ENCODE peak calls at places on chromosome 1, in nine cellular contexts. V is HuH-7.5; H is GM10248; G is RWPE1; I is nephron progenitor cell; F is NT2/D1; K is DMS153; X is activated T-helper 1 cell treated with anti-CD3 and anti-CD28 coated beads, Interleukin-12 subunit alpha, Interleukin-12 subunit beta, Interleukin-2, Interleukin-4 antibody, amounts not matched to agents 30 ng/mL and 10 ng/mL and 1 ng/mL, durations not matched to agents 14 hours and 24 hours and 36 hours; O is brain microvascular endothelial cell. U is an unnamed sample.

GRCh38 chr1:181090653-181091126 is 2.2 kb downstream of the IER5 start:
- DNase-seq in O (no peak), G (no peak), I (no peak), F (no peak), K (no peak), H (no peak), V (no peak), X (peak), U (no peak)

GRCh38 chr1:233025566-233025965 is 75.2 kb downstream of the NTPCR start:
- DNase-seq in X (no peak), K (no peak), V (no peak), F (no peak), G (peak), H (no peak), O (no peak), I (no peak), U (no peak)

GRCh38 chr1:220221670-220222069 is 50.6 kb downstream of the RAB3GAP2 start:
- DNase-seq in X (no peak), V (no peak), I (no peak), O (no peak), H (no peak), K (peak), F (no peak), G (no peak), U (no peak)

GRCh38 chr1:99945174-99945573 is 24.6 kb upstream of the SLC35A3 start:
- DNase-seq in F (no peak), X (no peak), I (no peak), G (no peak), K (no peak), O (no peak), H (no peak), V (no peak), U (no peak)

GRCh38 chr1:117828206-117828605 is 101.2 kb downstream of the GDAP2 start:
- DNase-seq in I (no peak), V (no peak), K (no peak), F (no peak), O (peak), H (no peak), X (no peak), G (no peak), U (no peak)

GRCh38 chr1:36988311-36988710 is 46.0 kb downstream of the GRIK3 start:
- DNase-seq in I (no peak), K (peak), F (no peak), O (no peak), V (no peak), H (no peak), X (no peak), G (no peak), U (no peak)

GRCh38 chr1:92980732-92981647 is 19.7 kb upstream of the DIPK1A start:
- DNase-seq in H (no peak), G (no peak), I (no peak), V (no peak), F (no peak), O (no peak), X (peak), K (no peak), U (no peak)

GRCh38 chr1:235424092-235424491 is 56.9 kb downstream of the TBCE start:
- DNase-seq in X (no peak), V (no peak), F (no peak), H (no peak), I (no peak), G (no peak), K (no peak), O (no peak), U (no peak)

GRCh38 chr1:76944942-76945341 is 77.7 kb downstream of the ST6GALNAC5 start:
- DNase-seq in I (no peak), V (no peak), K (peak), H (no peak), F (no peak), O (no peak), G (no peak), X (no peak), U (no peak)

GRCh38 chr1:94864821-94865220 is 44.7 kb downstream of the SLC44A3 start:
- DNase-seq in G (no peak), I (peak), X (no peak), F (no peak), K (no peak), H (no peak), O (no peak), V (no peak), U (no peak)

GRCh38 chr1:79295967-79296366 is 289.4 kb upstream of the ADGRL4 start:
- DNase-seq in H (no peak), K (no peak), X (no peak), G (no peak), F (no peak), V (no peak), O (peak), I (no peak), U (no peak)